ENCODE peak calls at places on chromosomes 12 and 14, in six cellular contexts. X is endothelial cell of umbilical vein; U is CD4-positive, alpha-beta T cell; G is GM10248; H is H9; I is B cell. F is an unnamed sample.
A peak's percentile ranks its signal among the peaks of the same experiment; 100 is the strongest.

GRCh38 chr14:24194873-24195185 is 412 bp downstream of the TM9SF1 start:
- DNase-seq in I (no peak), H (no peak), U (no peak), G (no peak), X (no peak), F (no peak)

GRCh38 chr12:45464699-45465098 is 248.8 kb downstream of the ANO6 start:
- DNase-seq in I (no peak), U (no peak), X (no peak), G (no peak), H (peak; percentile 42), F (no peak)

GRCh38 chr14:22305563-22306127 is 283.4 kb downstream of the DAD1 start:
- DNase-seq in X (no peak), U (no peak), I (no peak), H (no peak), G (no peak), F (no peak)

GRCh38 chr12:1127021-1127420 is 136.0 kb downstream of the ERC1 start:
- DNase-seq in U (no peak), H (no peak), X (no peak), G (no peak), I (no peak), F (no peak)

GRCh38 chr14:75229923-75230792 is 48.5 kb upstream of the FOS start:
- DNase-seq in G (peak; percentile 43), I (peak; percentile 37), X (peak; percentile 50), H (no peak), U (peak; percentile 42), F (no peak)

GRCh38 chr14:58078068-58078467 is 73.9 kb downstream of the ARMH4 start:
- DNase-seq in H (no peak), U (no peak), I (no peak), X (no peak), G (no peak), F (no peak)

GRCh38 chr14:81252278-81252677 is 31.5 kb upstream of the GTF2A1 start:
- DNase-seq in U (no peak), I (no peak), H (no peak), G (no peak), X (no peak), F (no peak)

GRCh38 chr12:29589271-29589670 is 91.8 kb upstream of the OVCH1 start:
- DNase-seq in U (no peak), G (no peak), I (no peak), X (no peak), H (no peak), F (no peak)

GRCh38 chr12:32739279-32739678 is 16.4 kb downstream of the YARS2 start:
- DNase-seq in H (no peak), I (no peak), X (no peak), U (no peak), G (no peak), F (no peak)

GRCh38 chr14:56816575-56817391 is 6.5 kb upstream of the OTX2 start:
- DNase-seq in X (no peak), I (no peak), G (no peak), H (peak; percentile 64), U (no peak), F (no peak)

GRCh38 chr12:49482095-49483051 is 56.5 kb upstream of the KCNH3 start:
- DNase-seq in I (no peak), G (no peak), U (no peak), X (no peak), H (peak; percentile 59), F (no peak)

GRCh38 chr14:57480044-57480443 is 13.6 kb downstream of the CCDC198 start:
- DNase-seq in G (no peak), I (no peak), H (no peak), X (no peak), U (no peak), F (no peak)

GRCh38 chr14:23114669-23115491 is 4.2 kb downstream of the CEBPE start:
- DNase-seq in X (peak; percentile 67), H (no peak), G (no peak), U (no peak), I (no peak), F (no peak)

GRCh38 chr14:23562822-23563472 is 4.6 kb downstream of the AP1G2 start:
- DNase-seq in H (peak; percentile 69), U (peak; percentile 49), X (peak; percentile 47), I (peak; percentile 69), G (peak; percentile 62), F (peak; percentile 67)

GRCh38 chr12:122965356-122965755 is 907 bp downstream of the ABCB9 start:
- DNase-seq in I (peak; percentile 33), G (no peak), U (no peak), H (no peak), X (no peak), F (no peak)

GRCh38 chr14:75470238-75470797 is 42.5 kb downstream of the JDP2 start:
- DNase-seq in U (no peak), H (no peak), I (no peak), X (no peak), G (peak; percentile 41), F (no peak)

GRCh38 chr12:42173961-42174521 is 29.4 kb upstream of the GXYLT1 start:
- DNase-seq in I (no peak), G (no peak), U (no peak), H (no peak), X (peak; percentile 52), F (no peak)

GRCh38 chr14:34043627-34044372 is 92.9 kb upstream of the EGLN3 start:
- DNase-seq in H (peak; percentile 37), I (no peak), G (peak; percentile 70), X (peak; percentile 27), U (peak; percentile 13), F (no peak)

GRCh38 chr12:52667509-52667908 is 12.7 kb downstream of the KRT1 start:
- DNase-seq in X (no peak), G (no peak), I (no peak), U (no peak), H (no peak), F (no peak)

GRCh38 chr14:45252356-45253069 is 489 bp downstream of the MIS18BP1 start:
- DNase-seq in H (no peak), G (no peak), X (peak; percentile 42), I (no peak), U (no peak), F (no peak)

GRCh38 chr14:72563676-72564075 is 330.2 kb downstream of the DPF3 start:
- DNase-seq in H (no peak), U (no peak), G (no peak), X (no peak), I (no peak), F (no peak)

DNA sequence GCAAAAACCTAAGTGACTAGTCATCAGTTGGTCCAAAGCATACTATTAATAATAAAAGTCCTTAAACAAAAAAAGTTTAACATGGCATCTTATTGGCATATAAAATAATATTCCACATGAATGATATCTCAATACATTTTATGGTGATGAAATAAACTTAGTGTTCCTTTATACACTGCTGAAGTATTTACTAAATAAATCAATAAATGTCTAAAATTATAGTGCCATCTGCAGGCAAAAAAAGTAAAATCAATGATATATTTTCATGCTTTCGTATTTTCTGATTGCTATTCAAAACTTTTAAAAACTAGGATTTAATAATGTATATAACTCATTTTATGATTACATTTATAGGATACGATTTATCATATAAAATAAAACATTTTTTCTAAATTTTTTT is 30.5 kb downstream of the PUS7L start:
- DNase-seq in H (no peak), I (no peak), G (no peak), U (no peak), X (peak; percentile 4), F (no peak)
- TF ChIP-seq CTCF in H (peak; percentile 57), I (peak; percentile 61), G (no peak), U (peak; percentile 45), X (no peak), F (peak; percentile 54)

GRCh38 chr14:59190372-59190771 is 1.9 kb downstream of the DAAM1 start:
- DNase-seq in G (peak; percentile 24), I (peak; percentile 12), H (peak; percentile 73), X (no peak), U (no peak), F (no peak)
- TF ChIP-seq CTCF in G (peak; percentile 37), I (no peak), H (peak; percentile 47), X (no peak), U (no peak), F (peak; percentile 23)

GRCh38 chr12:14901228-14901562 is 15.5 kb upstream of the MGP start:
- DNase-seq in G (no peak), X (no peak), U (no peak), I (no peak), H (no peak), F (no peak)
- TF ChIP-seq CTCF in G (no peak), X (no peak), U (no peak), I (no peak), H (peak; percentile 50), F (no peak)

GRCh38 chr12:69779928-69780327 is 41.3 kb downstream of the RAB3IP start:
- DNase-seq in H (peak; percentile 84), I (no peak), U (no peak), G (peak; percentile 29), X (peak; percentile 67), F (no peak)
- TF ChIP-seq CTCF in H (peak; percentile 86), I (no peak), U (no peak), G (no peak), X (peak; percentile 58), F (peak; percentile 27)

GRCh38 chr12:89153341-89153740 is 199.0 kb downstream of the DUSP6 start:
- DNase-seq in I (no peak), U (no peak), G (no peak), H (no peak), X (no peak), F (no peak)

GRCh38 chr12:89156862-89157262 is 195.4 kb downstream of the DUSP6 start:
- DNase-seq in G (no peak), X (peak; percentile 72), I (no peak), H (no peak), U (no peak), F (no peak)

GRCh38 chr12:89156324-89156723 is 196.0 kb downstream of the DUSP6 start:
- DNase-seq in U (no peak), X (peak; percentile 82), I (no peak), H (no peak), G (no peak), F (no peak)

GRCh38 chr12:89157413-89157812 is 194.9 kb downstream of the DUSP6 start:
- DNase-seq in X (no peak), I (no peak), G (no peak), H (no peak), U (no peak), F (no peak)

GRCh38 chr12:89154743-89155530 is 197.4 kb downstream of the DUSP6 start:
- DNase-seq in G (no peak), H (no peak), I (no peak), U (no peak), X (no peak), F (no peak)
- TF ChIP-seq CTCF in G (no peak), H (peak; percentile 35), I (no peak), U (no peak), X (no peak), F (no peak)

F was measured in progenitor cell of endocrine pancreas.